ENCODE peak calls at places on chromosome 14, in ten cellular contexts. M is neural progenitor cell; X is HCT116; N is neuronal stem cell; E is GM23248; Y is heart right ventricle; J is AG04450; S is tibial nerve; Z is CD4-positive, CD25-positive, alpha-beta regulatory T cell; H is GM12878. V is an unnamed sample. For H3K27me3, the result is how much of the 10 kb centered on the place peaks cover.

GRCh38 chr14:88482524-88482923 is 72.3 kb downstream of the PTPN21 start:
- DNase-seq in M (no peak), X (no peak), N (no peak), E (no peak), Y (no peak), J (no peak), S (no peak), Z (no peak), H (no peak), V (no peak)

GRCh38 chr14:102316048-102316745 is 3.3 kb upstream of the ZNF839 start:
- DNase-seq in M (peak), X (no peak), N (no peak), E (peak), Y (peak), J (no peak), S (no peak), Z (no peak), H (no peak), V (no peak)

GRCh38 chr14:89417469-89418225 is 614 bp upstream of the FOXN3 start:
- DNase-seq in M (peak), X (peak), N (peak), E (peak), Y (peak), J (no peak), S (no peak), Z (peak), H (peak), V (peak)

GRCh38 chr14:104882325-104882973 is 17.4 kb downstream of the CEP170B start:
- DNase-seq in M (peak), X (peak), N (no peak), E (no peak), Y (peak), J (no peak), S (no peak), Z (no peak), H (no peak), V (peak)

GRCh38 chr14:20343092-20343854 is at the start of gene PARP2:
- DNase-seq in M (peak), X (peak), N (peak), E (peak), Y (peak), J (peak), S (peak), Z (peak), H (peak), V (peak)

GRCh38 chr14:55071870-55072640 is 20.6 kb downstream of the MAPK1IP1L start:
- DNase-seq in M (no peak), X (no peak), N (no peak), E (peak), Y (peak), J (no peak), S (no peak), Z (peak), H (peak), V (no peak)

GRCh38 chr14:62428429-62429203 is 616.6 kb downstream of the KCNH5 start:
- DNase-seq in M (no peak), X (no peak), N (no peak), E (no peak), Y (no peak), J (no peak), S (no peak), Z (no peak), H (no peak), V (no peak)

GRCh38 chr14:44979740-44980346 is 17.9 kb downstream of the TOGARAM1 start:
- DNase-seq in M (no peak), X (no peak), N (no peak), E (no peak), Y (peak), J (no peak), S (no peak), Z (no peak), H (no peak), V (peak)

GRCh38 chr14:37320106-37320505 is 122.4 kb downstream of the MIPOL1 start:
- DNase-seq in M (no peak), X (no peak), N (no peak), E (no peak), Y (no peak), J (no peak), S (no peak), Z (no peak), H (no peak), V (no peak)

GRCh38 chr14:92570863-92571262 is 57.3 kb downstream of the RIN3 start:
- DNase-seq in M (no peak), X (no peak), N (no peak), E (no peak), Y (no peak), J (no peak), S (no peak), Z (no peak), H (no peak), V (no peak)

GRCh38 chr14:67331368-67332125 is 28.1 kb downstream of the ATP6V1D start:
- DNase-seq in M (no peak), X (no peak), N (no peak), E (peak), Y (no peak), J (no peak), S (no peak), Z (no peak), H (no peak), V (no peak)

GRCh38 chr14:91398707-91399106 is 18.9 kb downstream of the CCDC88C start:
- DNase-seq in M (no peak), X (no peak), N (no peak), E (no peak), Y (no peak), J (no peak), S (no peak), Z (no peak), H (no peak), V (no peak)

GRCh38 chr14:93105362-93105761 is 10.4 kb downstream of the ITPK1 start:
- DNase-seq in M (no peak), X (no peak), N (no peak), E (peak), Y (no peak), J (no peak), S (no peak), Z (no peak), H (no peak), V (peak)

GRCh38 chr14:95979339-95980042 is 59.7 kb upstream of the C14orf132 start:
- DNase-seq in M (peak), X (no peak), N (no peak), E (peak), Y (no peak), J (no peak), S (no peak), Z (no peak), H (no peak), V (no peak)

GRCh38 chr14:73715707-73716106 is 1.5 kb upstream of the PNMA1 start:
- DNase-seq in M (no peak), X (no peak), N (no peak), E (no peak), Y (no peak), J (no peak), S (no peak), Z (no peak), H (no peak), V (no peak)

GRCh38 chr14:86639146-86639545 is 1109.2 kb downstream of the FLRT2 start:
- DNase-seq in M (no peak), X (no peak), N (no peak), E (peak), Y (no peak), J (no peak), S (no peak), Z (no peak), H (no peak), V (no peak)

GRCh38 chr14:25658988-25659387 is 609.0 kb upstream of the STXBP6 start:
- DNase-seq in M (no peak), X (no peak), N (no peak), E (no peak), Y (no peak), J (no peak), S (no peak), Z (no peak), H (no peak), V (no peak)

GRCh38 chr14:70885343-70886014 is 21.8 kb upstream of the PCNX1 start:
- DNase-seq in M (no peak), X (no peak), N (no peak), E (no peak), Y (no peak), J (no peak), S (no peak), Z (no peak), H (no peak), V (no peak)

GRCh38 chr14:68506021-68506644 is 286.7 kb downstream of the ZFP36L1 start:
- DNase-seq in M (peak), X (no peak), N (no peak), E (peak), Y (no peak), J (no peak), S (no peak), Z (no peak), H (no peak), V (peak)
- H3K27ac ChIP-seq in M (no peak), X (no peak), N (peak), E (peak), Y (peak), J (peak), S (no peak), Z (peak), H (peak), V (peak)

GRCh38 chr14:35400707-35401421 is 3.7 kb downstream of the NFKBIA start:
- DNase-seq in M (no peak), X (no peak), N (no peak), E (peak), Y (no peak), J (no peak), S (no peak), Z (peak), H (no peak), V (no peak)
- H3K4me3 ChIP-seq in M (no peak), X (no peak), N (no peak), E (peak), Y (peak), J (peak), S (peak), Z (peak), H (peak), V (peak)

GRCh38 chr14:60643443-60644402 is 5.6 kb downstream of the SIX1 start:
- DNase-seq in M (peak), X (no peak), N (peak), E (peak), Y (no peak), J (no peak), S (no peak), Z (no peak), H (no peak), V (no peak)

GRCh38 chr14:60642790-60643397 is 6.4 kb downstream of the SIX1 start:
- DNase-seq in M (peak), X (no peak), N (peak), E (no peak), Y (no peak), J (no peak), S (no peak), Z (no peak), H (no peak), V (no peak)

GRCh38 chr14:60641722-60642269 is 7.5 kb downstream of the SIX1 start:
- DNase-seq in M (no peak), X (no peak), N (no peak), E (no peak), Y (no peak), J (no peak), S (no peak), Z (no peak), H (no peak), V (no peak)

GRCh38 chr14:60640859-60641721 is 8.2 kb downstream of the SIX1 start:
- DNase-seq in M (peak), X (no peak), N (peak), E (no peak), Y (no peak), J (no peak), S (no peak), Z (no peak), H (no peak), V (no peak)

GRCh38 chr14:60642270-60642789 is 6.9 kb downstream of the SIX1 start:
- DNase-seq in M (peak), X (no peak), N (peak), E (no peak), Y (no peak), J (no peak), S (no peak), Z (no peak), H (no peak), V (no peak)
- H3K27me3 ChIP-seq in M (half or more), X (under half), N (half or more), E (under half), Y (half or more), J (under half), S (under half), Z (half or more), H (under half), V (under half)

GRCh38 chr14:74855021-74855420 is 20.9 kb downstream of the PROX2 start:
- DNase-seq in M (no peak), X (no peak), N (no peak), E (no peak), Y (no peak), J (no peak), S (no peak), Z (no peak), H (no peak), V (no peak)

GRCh38 chr14:74856366-74856765 is 19.6 kb downstream of the PROX2 start:
- DNase-seq in M (no peak), X (no peak), N (no peak), E (no peak), Y (no peak), J (no peak), S (no peak), Z (no peak), H (no peak), V (no peak)

GRCh38 chr14:74852922-74853530 is 22.9 kb downstream of the PROX2 start:
- DNase-seq in M (no peak), X (no peak), N (no peak), E (peak), Y (no peak), J (peak), S (no peak), Z (no peak), H (no peak), V (no peak)

GRCh38 chr14:74855945-74856344 is 20.0 kb downstream of the PROX2 start:
- DNase-seq in M (no peak), X (no peak), N (no peak), E (no peak), Y (no peak), J (no peak), S (no peak), Z (no peak), H (no peak), V (no peak)

DNA sequence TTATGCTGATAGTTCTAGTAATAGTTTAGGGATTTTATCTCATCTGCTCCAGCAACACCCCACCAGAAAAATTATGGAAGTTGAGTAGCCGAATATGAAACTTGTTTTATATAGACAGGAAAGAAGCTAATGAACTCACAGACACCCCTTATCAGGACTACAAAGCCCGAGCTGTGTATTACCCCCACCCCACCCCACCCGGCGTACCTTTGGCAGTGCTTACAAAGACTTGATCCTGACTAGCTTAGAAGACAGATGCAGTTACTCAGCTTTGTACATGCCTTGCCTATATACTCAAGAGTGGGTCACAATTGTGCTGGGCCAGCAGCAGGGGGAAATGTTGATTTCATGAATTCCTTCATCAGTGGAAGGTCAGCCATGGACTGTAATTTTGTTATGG is 22.4 kb downstream of the PROX2 start:
- DNase-seq in M (no peak), X (no peak), N (no peak), E (peak), Y (no peak), J (no peak), S (no peak), Z (no peak), H (no peak), V (no peak)
- H3K27ac ChIP-seq in M (no peak), X (no peak), N (no peak), E (peak), Y (no peak), J (peak), S (no peak), Z (no peak), H (no peak), V (no peak)

DNA sequence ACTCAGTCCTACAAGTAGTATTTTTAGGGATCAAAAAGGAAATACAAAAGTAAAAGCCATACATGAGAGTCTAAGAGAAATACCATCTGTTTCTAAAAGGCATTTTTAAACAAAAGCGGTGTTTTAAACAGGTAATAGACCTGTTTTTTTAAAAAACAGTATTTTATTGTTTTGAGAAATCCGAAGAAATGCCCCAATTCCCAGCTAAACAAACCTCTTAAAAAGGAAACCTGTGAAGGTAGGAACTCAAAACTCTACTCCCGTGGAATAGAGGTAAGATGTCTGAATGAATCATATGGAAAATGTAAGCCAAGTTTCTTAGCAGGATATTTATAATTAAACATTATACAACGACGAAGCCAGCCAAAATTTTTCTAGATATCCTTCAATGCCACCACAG is 2.0 kb downstream of the PPP1R13B start:
- DNase-seq in M (no peak), X (no peak), N (no peak), E (no peak), Y (no peak), J (no peak), S (no peak), Z (no peak), H (no peak), V (no peak)
- H3K4me3 ChIP-seq in M (no peak), X (no peak), N (no peak), E (no peak), Y (no peak), J (no peak), S (no peak), Z (no peak), H (no peak), V (no peak)

GRCh38 chr14:22885975-22886374 is 3.0 kb downstream of the REM2 start:
- DNase-seq in M (no peak), X (no peak), N (no peak), E (no peak), Y (no peak), J (no peak), S (no peak), Z (no peak), H (no peak), V (no peak)
- H3K27me3 ChIP-seq in M (under half), X (under half), N (under half), E (under half), Y (under half), J (under half), S (under half), Z (under half), H (under half), V (under half)

GRCh38 chr14:34713122-34713680 is 1.2 kb downstream of the CFL2 start:
- DNase-seq in M (no peak), X (no peak), N (no peak), E (no peak), Y (no peak), J (no peak), S (no peak), Z (no peak), H (no peak), V (no peak)

GRCh38 chr14:34710006-34710405 is 4.4 kb downstream of the CFL2 start:
- DNase-seq in M (no peak), X (no peak), N (no peak), E (no peak), Y (no peak), J (no peak), S (no peak), Z (no peak), H (no peak), V (no peak)

GRCh38 chr14:34710744-34711143 is 3.6 kb downstream of the CFL2 start:
- DNase-seq in M (no peak), X (no peak), N (no peak), E (peak), Y (no peak), J (no peak), S (no peak), Z (no peak), H (no peak), V (no peak)

GRCh38 chr14:34711808-34712712 is 2.3 kb downstream of the CFL2 start:
- DNase-seq in M (no peak), X (no peak), N (no peak), E (peak), Y (no peak), J (no peak), S (no peak), Z (no peak), H (no peak), V (no peak)

DNA sequence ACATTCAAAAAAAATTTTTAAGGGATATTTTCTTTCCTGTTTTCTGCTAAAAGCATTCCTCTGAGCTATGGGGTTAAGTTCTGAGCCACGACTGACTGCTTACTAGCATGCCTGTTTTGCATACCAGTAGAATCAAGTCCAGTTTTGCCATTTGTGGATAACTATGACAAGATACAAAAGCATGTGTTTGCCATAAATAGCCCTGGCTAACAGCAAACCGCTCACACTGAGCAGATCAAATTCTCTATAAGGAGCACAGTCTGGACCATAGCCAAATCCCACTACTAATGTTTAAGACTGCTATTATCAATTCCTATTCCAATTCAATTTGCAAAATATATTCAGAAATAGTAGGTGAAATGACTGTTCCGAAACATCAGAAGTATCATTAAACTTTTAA is 3.2 kb downstream of the CFL2 start:
- DNase-seq in M (no peak), X (no peak), N (no peak), E (peak), Y (peak), J (peak), S (no peak), Z (no peak), H (peak), V (no peak)
- H3K27ac ChIP-seq in M (no peak), X (no peak), N (no peak), E (peak), Y (peak), J (peak), S (peak), Z (no peak), H (peak), V (peak)

GRCh38 chr14:100546051-100546443 is 41.2 kb downstream of the BEGAIN start:
- DNase-seq in M (no peak), X (no peak), N (no peak), E (no peak), Y (no peak), J (no peak), S (no peak), Z (no peak), H (no peak), V (peak)
- H3K4me3 ChIP-seq in M (no peak), X (peak), N (no peak), E (no peak), Y (no peak), J (no peak), S (peak), Z (no peak), H (no peak), V (peak)